ENCODE peak calls at places on chromosomes 12 and 14, in ten cellular contexts. F is activated naive CD4-positive, alpha-beta T cell; C is GM20000; K is progenitor cell of endocrine pancreas; R is dermis microvascular lymphatic vessel endothelial cell; D is GM03348; A is BE2C; J is nucleus accumbens; Q is HFFc6; W is fibroblast of lung. P is an unnamed sample.

GRCh38 chr14:68779761-68780323 is 13.0 kb downstream of the ZFP36L1 start:
- DNase-seq in F (peak; percentile 20), C (no peak), K (no peak), R (peak; percentile 71), D (peak; percentile 62), A (no peak), J (no peak), Q (peak; percentile 98), W (peak; percentile 97), P (peak; percentile 93)

GRCh38 chr12:131315601-131316000 is 361.9 kb downstream of the ADGRD1 start:
- DNase-seq in F (no peak), C (no peak), K (no peak), R (no peak), D (no peak), A (no peak), J (no peak), Q (no peak), W (no peak), P (no peak)

GRCh38 chr12:126914170-126914796 is 1352.7 kb upstream of the TMEM132C start:
- DNase-seq in F (no peak), C (no peak), K (no peak), R (no peak), D (no peak), A (no peak), J (no peak), Q (no peak), W (no peak), P (no peak)

GRCh38 chr14:92625213-92625612 is 111.6 kb downstream of the RIN3 start:
- DNase-seq in F (no peak), C (no peak), K (no peak), R (no peak), D (peak; percentile 86), A (no peak), J (no peak), Q (peak; percentile 94), W (peak; percentile 98), P (peak; percentile 87)

GRCh38 chr14:85195872-85196477 is 334.0 kb upstream of the FLRT2 start:
- DNase-seq in F (no peak), C (no peak), K (no peak), R (peak; percentile 7), D (peak; percentile 48), A (no peak), J (no peak), Q (no peak), W (no peak), P (peak; percentile 8)

GRCh38 chr12:131831021-131831571 is 2.9 kb downstream of the MMP17 start:
- DNase-seq in F (no peak), C (no peak), K (no peak), R (no peak), D (no peak), A (peak; percentile 33), J (no peak), Q (peak; percentile 29), W (peak; percentile 21), P (peak; percentile 46)

GRCh38 chr14:63361790-63362189 is 43.1 kb upstream of the GPHB5 start:
- DNase-seq in F (no peak), C (peak; percentile 7), K (no peak), R (no peak), D (no peak), A (no peak), J (no peak), Q (no peak), W (no peak), P (no peak)

GRCh38 chr12:82740129-82741000 is 53.7 kb downstream of the TMTC2 start:
- DNase-seq in F (no peak), C (no peak), K (no peak), R (no peak), D (peak; percentile 69), A (no peak), J (no peak), Q (peak; percentile 19), W (peak; percentile 89), P (peak; percentile 88)

GRCh38 chr12:126747530-126748149 is 1519.3 kb upstream of the TMEM132C start:
- DNase-seq in F (no peak), C (peak; percentile 51), K (peak; percentile 51), R (peak; percentile 16), D (peak; percentile 77), A (no peak), J (peak; percentile 5), Q (peak; percentile 8), W (peak; percentile 10), P (peak; percentile 46)

GRCh38 chr14:59831121-59831730 is 39.4 kb downstream of the RTN1 start:
- DNase-seq in F (no peak), C (no peak), K (no peak), R (no peak), D (no peak), A (no peak), J (no peak), Q (no peak), W (peak; percentile 1), P (no peak)

GRCh38 chr12:121467638-121468403 is 67.9 kb downstream of the RNF34 start:
- DNase-seq in F (peak; percentile 68), C (no peak), K (peak; percentile 32), R (no peak), D (peak; percentile 36), A (no peak), J (peak; percentile 57), Q (no peak), W (peak; percentile 23), P (no peak)

GRCh38 chr12:106527356-106527755 is 55.4 kb upstream of the RFX4 start:
- DNase-seq in F (no peak), C (no peak), K (no peak), R (no peak), D (no peak), A (no peak), J (no peak), Q (peak; percentile 18), W (peak; percentile 29), P (no peak)

GRCh38 chr12:389138-390096 is at the start of gene KDM5A:
- DNase-seq in F (no peak), C (peak; percentile 92), K (peak; percentile 89), R (peak; percentile 87), D (peak; percentile 95), A (peak; percentile 92), J (no peak), Q (peak; percentile 91), W (peak; percentile 96), P (peak; percentile 97)

GRCh38 chr12:49825971-49826421 is 2.2 kb downstream of the NCKAP5L start:
- DNase-seq in F (no peak), C (no peak), K (no peak), R (no peak), D (peak; percentile 57), A (no peak), J (no peak), Q (no peak), W (no peak), P (peak; percentile 20)

GRCh38 chr12:4228122-4228580 is 45.4 kb upstream of the CCND2 start:
- DNase-seq in F (no peak), C (no peak), K (peak; percentile 5), R (no peak), D (no peak), A (no peak), J (no peak), Q (no peak), W (no peak), P (no peak)

GRCh38 chr14:103705158-103705523 is 10.1 kb downstream of the XRCC3 start:
- DNase-seq in F (no peak), C (no peak), K (no peak), R (peak; percentile 95), D (no peak), A (no peak), J (no peak), Q (no peak), W (no peak), P (no peak)

GRCh38 chr14:58395815-58396626 is at the start of gene TOMM20L:
- DNase-seq in F (peak; percentile 55), C (peak; percentile 95), K (peak; percentile 72), R (peak; percentile 11), D (peak; percentile 95), A (peak; percentile 81), J (no peak), Q (peak; percentile 6), W (peak; percentile 59), P (peak; percentile 90)

GRCh38 chr12:53972152-53972702 is 699 bp upstream of the HOXC11 start:
- DNase-seq in F (no peak), C (no peak), K (no peak), R (no peak), D (no peak), A (no peak), J (no peak), Q (no peak), W (no peak), P (no peak)

P was measured in astrocyte of the hippocampus.